ENCODE peak calls at places on chromosome 11, in seven cellular contexts. One of them, this sample, is unnamed.

GRCh38 chr11:34251640-34251980 is 106.2 kb downstream of the ABTB2 start:
- DNase-seq in hippocampal formation: no peak
- DNase-seq in head of caudate nucleus: no peak
- DNase-seq in IMR-90: peak; percentile 42
- DNase-seq in NCI-H2171 treated with DMSO at 0.1 percent for 48 hours: no peak
- DNase-seq in AG09309: no peak
- DNase-seq in naive thymus-derived CD8-positive, alpha-beta T cell: no peak
- DNase-seq in this sample: no peak

GRCh38 chr11:69711824-69712801 is 8.3 kb upstream of the FGF19 start:
- DNase-seq in hippocampal formation: no peak
- DNase-seq in head of caudate nucleus: no peak
- DNase-seq in IMR-90: no peak
- DNase-seq in NCI-H2171 treated with DMSO at 0.1 percent for 48 hours: no peak
- DNase-seq in AG09309: no peak
- DNase-seq in naive thymus-derived CD8-positive, alpha-beta T cell: no peak
- DNase-seq in this sample: no peak

GRCh38 chr11:1219836-1220810 is 2.7 kb upstream of the MUC5B start:
- DNase-seq in hippocampal formation: no peak
- DNase-seq in head of caudate nucleus: no peak
- DNase-seq in IMR-90: no peak
- DNase-seq in NCI-H2171 treated with DMSO at 0.1 percent for 48 hours: no peak
- DNase-seq in AG09309: no peak
- DNase-seq in naive thymus-derived CD8-positive, alpha-beta T cell: peak; percentile 59
- DNase-seq in this sample: no peak

GRCh38 chr11:117226388-117227385 is 5.2 kb downstream of the PCSK7 start:
- DNase-seq in hippocampal formation: peak; percentile 90
- DNase-seq in head of caudate nucleus: peak; percentile 51
- DNase-seq in IMR-90: peak; percentile 78
- DNase-seq in NCI-H2171 treated with DMSO at 0.1 percent for 48 hours: peak; percentile 90
- DNase-seq in AG09309: peak; percentile 46
- DNase-seq in naive thymus-derived CD8-positive, alpha-beta T cell: peak; percentile 77
- DNase-seq in this sample: peak; percentile 85

GRCh38 chr11:68369161-68369560 is 56.8 kb downstream of the LRP5 start:
- DNase-seq in hippocampal formation: no peak
- DNase-seq in head of caudate nucleus: no peak
- DNase-seq in IMR-90: no peak
- DNase-seq in NCI-H2171 treated with DMSO at 0.1 percent for 48 hours: no peak
- DNase-seq in AG09309: no peak
- DNase-seq in naive thymus-derived CD8-positive, alpha-beta T cell: no peak
- DNase-seq in this sample: no peak

GRCh38 chr11:68872216-68873003 is 30.7 kb upstream of the CPT1A start:
- DNase-seq in hippocampal formation: no peak
- DNase-seq in head of caudate nucleus: no peak
- DNase-seq in IMR-90: peak; percentile 78
- DNase-seq in NCI-H2171 treated with DMSO at 0.1 percent for 48 hours: no peak
- DNase-seq in AG09309: no peak
- DNase-seq in naive thymus-derived CD8-positive, alpha-beta T cell: no peak
- DNase-seq in this sample: no peak

GRCh38 chr11:47317078-47317828 is 35.2 kb downstream of the MYBPC3 start:
- DNase-seq in hippocampal formation: no peak
- DNase-seq in head of caudate nucleus: no peak
- DNase-seq in IMR-90: no peak
- DNase-seq in NCI-H2171 treated with DMSO at 0.1 percent for 48 hours: no peak
- DNase-seq in AG09309: no peak
- DNase-seq in naive thymus-derived CD8-positive, alpha-beta T cell: no peak
- DNase-seq in this sample: no peak

GRCh38 chr11:69129647-69130046 is 26.1 kb upstream of the SMIM38 start:
- DNase-seq in hippocampal formation: no peak
- DNase-seq in head of caudate nucleus: no peak
- DNase-seq in IMR-90: no peak
- DNase-seq in NCI-H2171 treated with DMSO at 0.1 percent for 48 hours: no peak
- DNase-seq in AG09309: no peak
- DNase-seq in naive thymus-derived CD8-positive, alpha-beta T cell: no peak
- DNase-seq in this sample: no peak

GRCh38 chr11:96869207-96869606 is 479.4 kb downstream of the JRKL start:
- DNase-seq in hippocampal formation: no peak
- DNase-seq in head of caudate nucleus: no peak
- DNase-seq in IMR-90: no peak
- DNase-seq in NCI-H2171 treated with DMSO at 0.1 percent for 48 hours: no peak
- DNase-seq in AG09309: no peak
- DNase-seq in naive thymus-derived CD8-positive, alpha-beta T cell: no peak
- DNase-seq in this sample: no peak

GRCh38 chr11:119175493-119176077 is 7.1 kb downstream of the NLRX1 start:
- DNase-seq in hippocampal formation: no peak
- DNase-seq in head of caudate nucleus: no peak
- DNase-seq in IMR-90: peak; percentile 58
- DNase-seq in NCI-H2171 treated with DMSO at 0.1 percent for 48 hours: no peak
- DNase-seq in AG09309: no peak
- DNase-seq in naive thymus-derived CD8-positive, alpha-beta T cell: no peak
- DNase-seq in this sample: peak; percentile 23

GRCh38 chr11:46565248-46565835 is 28.5 kb downstream of the AMBRA1 start:
- DNase-seq in hippocampal formation: no peak
- DNase-seq in head of caudate nucleus: no peak
- DNase-seq in IMR-90: no peak
- DNase-seq in NCI-H2171 treated with DMSO at 0.1 percent for 48 hours: no peak
- DNase-seq in AG09309: no peak
- DNase-seq in naive thymus-derived CD8-positive, alpha-beta T cell: no peak
- DNase-seq in this sample: no peak

GRCh38 chr11:45263773-45264172 is 22.4 kb downstream of the SYT13 start:
- DNase-seq in hippocampal formation: no peak
- DNase-seq in head of caudate nucleus: no peak
- DNase-seq in IMR-90: no peak
- DNase-seq in NCI-H2171 treated with DMSO at 0.1 percent for 48 hours: no peak
- DNase-seq in AG09309: no peak
- DNase-seq in naive thymus-derived CD8-positive, alpha-beta T cell: no peak
- DNase-seq in this sample: no peak

GRCh38 chr11:73446766-73447165 is 70.6 kb downstream of the RELT start:
- DNase-seq in hippocampal formation: no peak
- DNase-seq in head of caudate nucleus: no peak
- DNase-seq in IMR-90: no peak
- DNase-seq in NCI-H2171 treated with DMSO at 0.1 percent for 48 hours: no peak
- DNase-seq in AG09309: no peak
- DNase-seq in naive thymus-derived CD8-positive, alpha-beta T cell: no peak
- DNase-seq in this sample: no peak

This sample was measured in SW480.